ENCODE peak calls at places on chromosomes 13 and 19, in nine cellular contexts. U is SK-N-SH; H is WTC11; B is D721Med; Q is cardiac muscle cell; Z is mesothelial cell of epicardium; L is colonic mucosa; W is HepG2; J is CD8-positive, alpha-beta T cell. M is an unnamed sample.

GRCh38 chr13:113361406-113361805 is 2.5 kb downstream of the GRTP1 start:
- DNase-seq in U (no peak), H (no peak), B (no peak), Q (no peak), Z (no peak), L (no peak), W (no peak), J (no peak), M (no peak)

GRCh38 chr19:14450168-14450874 is 17.2 kb downstream of the PKN1 start:
- DNase-seq in U (peak; percentile 95), H (peak; percentile 100), B (no peak), Q (no peak), Z (no peak), L (peak; percentile 39), W (peak; percentile 33), J (peak; percentile 80), M (peak; percentile 77)

GRCh38 chr19:47663435-47663910 is 49.7 kb upstream of the EHD2 start:
- DNase-seq in U (no peak), H (no peak), B (no peak), Q (no peak), Z (no peak), L (no peak), W (peak; percentile 14), J (no peak), M (no peak)

GRCh38 chr13:71149498-71150363 is 717.3 kb downstream of the DACH1 start:
- DNase-seq in U (no peak), H (no peak), B (no peak), Q (no peak), Z (no peak), L (no peak), W (no peak), J (no peak), M (no peak)

GRCh38 chr13:73984949-73985691 is 149.1 kb downstream of the KLF12 start:
- DNase-seq in U (no peak), H (no peak), B (no peak), Q (peak; percentile 57), Z (no peak), L (no peak), W (no peak), J (peak; percentile 93), M (no peak)

GRCh38 chr13:30898721-30899188 is 7.3 kb upstream of the MEDAG start:
- DNase-seq in U (no peak), H (no peak), B (no peak), Q (no peak), Z (no peak), L (no peak), W (peak; percentile 72), J (no peak), M (no peak)

GRCh38 chr19:45717983-45718650 is 12.6 kb downstream of the FBXO46 start:
- DNase-seq in U (no peak), H (no peak), B (no peak), Q (peak; percentile 28), Z (no peak), L (no peak), W (no peak), J (no peak), M (no peak)

GRCh38 chr13:60700994-60701393 is 304.0 kb downstream of the TDRD3 start:
- DNase-seq in U (no peak), H (no peak), B (no peak), Q (no peak), Z (no peak), L (no peak), W (no peak), J (no peak), M (no peak)

GRCh38 chr13:32164622-32165268 is 133.2 kb downstream of the FRY start:
- DNase-seq in U (peak; percentile 46), H (peak; percentile 46), B (no peak), Q (peak; percentile 64), Z (no peak), L (peak; percentile 48), W (peak; percentile 69), J (no peak), M (peak; percentile 42)

GRCh38 chr19:47155141-47155540 is 24.5 kb downstream of the SAE1 start:
- DNase-seq in U (no peak), H (no peak), B (no peak), Q (no peak), Z (no peak), L (peak; percentile 43), W (no peak), J (no peak), M (no peak)

GRCh38 chr13:30442854-30443379 is 20.6 kb downstream of the UBE2L5 start:
- DNase-seq in U (no peak), H (no peak), B (no peak), Q (no peak), Z (no peak), L (no peak), W (no peak), J (no peak), M (no peak)

GRCh38 chr19:31548941-31549340 is 199.7 kb upstream of the TSHZ3 start:
- DNase-seq in U (no peak), H (peak; percentile 34), B (no peak), Q (peak; percentile 47), Z (no peak), L (no peak), W (no peak), J (no peak), M (peak; percentile 20)

GRCh38 chr19:6119031-6119430 is 8.7 kb upstream of the RFX2 start:
- DNase-seq in U (no peak), H (no peak), B (no peak), Q (no peak), Z (no peak), L (no peak), W (no peak), J (no peak), M (no peak)

GRCh38 chr13:44040754-44041100 is 161.0 kb downstream of the LACC1 start:
- DNase-seq in U (no peak), H (no peak), B (no peak), Q (no peak), Z (no peak), L (no peak), W (no peak), J (no peak), M (no peak)

GRCh38 chr13:32010137-32010536 is 21.4 kb upstream of the FRY start:
- DNase-seq in U (no peak), H (no peak), B (no peak), Q (no peak), Z (no peak), L (no peak), W (no peak), J (no peak), M (no peak)

GRCh38 chr13:96141032-96141431 is 51.1 kb downstream of the HS6ST3 start:
- DNase-seq in U (no peak), H (no peak), B (no peak), Q (peak; percentile 59), Z (no peak), L (no peak), W (peak; percentile 20), J (no peak), M (no peak)

GRCh38 chr19:1271528-1272422 is 2.6 kb downstream of the CIRBP start:
- DNase-seq in U (no peak), H (no peak), B (no peak), Q (no peak), Z (no peak), L (no peak), W (no peak), J (no peak), M (no peak)

GRCh38 chr13:98325724-98326123 is 148.7 kb upstream of the RNF113B start:
- DNase-seq in U (no peak), H (no peak), B (no peak), Q (no peak), Z (no peak), L (no peak), W (no peak), J (no peak), M (no peak)

GRCh38 chr19:39112338-39112890 is 13.2 kb upstream of the PAK4 start:
- DNase-seq in U (no peak), H (no peak), B (no peak), Q (no peak), Z (no peak), L (no peak), W (no peak), J (no peak), M (no peak)

GRCh38 chr19:48506138-48506733 is 5.4 kb downstream of the LMTK3 start:
- DNase-seq in U (peak; percentile 70), H (no peak), B (no peak), Q (no peak), Z (no peak), L (no peak), W (peak; percentile 48), J (no peak), M (no peak)

GRCh38 chr13:102402292-102402691 is 444 bp upstream of the FGF14 start:
- DNase-seq in U (peak; percentile 88), H (peak; percentile 78), B (peak; percentile 51), Q (peak; percentile 23), Z (no peak), L (no peak), W (no peak), J (peak; percentile 47), M (peak; percentile 53)
- TF ChIP-seq CTCF in U (peak; percentile 30), H (no peak), B (no peak), Q (no peak), Z (no peak), L (no peak), W (no peak), J (no peak), M (no peak)

DNA sequence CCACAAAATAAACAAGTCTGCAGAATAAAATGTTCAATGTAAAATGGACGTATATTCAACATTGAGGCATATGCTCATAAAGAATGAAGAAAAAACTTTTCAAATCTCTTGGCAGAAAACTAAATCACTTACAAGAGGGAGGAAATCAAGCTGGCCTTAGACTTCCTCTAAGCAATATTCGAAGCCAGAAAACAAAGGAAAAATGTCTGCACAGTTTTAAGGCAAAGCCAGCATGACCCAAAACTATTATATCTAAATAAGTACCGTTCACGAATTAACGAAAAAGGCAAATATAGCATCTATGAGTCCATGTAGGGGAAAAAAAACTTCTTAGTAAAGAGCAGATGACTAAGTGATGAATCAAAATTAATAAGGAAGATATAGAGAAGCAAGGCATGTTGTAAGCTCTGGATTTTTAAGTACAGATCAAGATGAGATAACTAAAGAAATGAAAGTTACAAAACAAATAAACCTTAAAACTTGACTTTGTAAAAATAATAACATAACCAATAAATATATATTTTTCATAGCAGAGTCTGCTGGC is 101.3 kb downstream of the KCNRG start:
- DNase-seq in U (no peak), H (no peak), B (no peak), Q (no peak), Z (no peak), L (no peak), W (no peak), J (no peak), M (no peak)
- TF ChIP-seq CTCF in U (no peak), H (no peak), B (no peak), Q (no peak), Z (no peak), L (no peak), W (no peak), J (no peak), M (no peak)

DNA sequence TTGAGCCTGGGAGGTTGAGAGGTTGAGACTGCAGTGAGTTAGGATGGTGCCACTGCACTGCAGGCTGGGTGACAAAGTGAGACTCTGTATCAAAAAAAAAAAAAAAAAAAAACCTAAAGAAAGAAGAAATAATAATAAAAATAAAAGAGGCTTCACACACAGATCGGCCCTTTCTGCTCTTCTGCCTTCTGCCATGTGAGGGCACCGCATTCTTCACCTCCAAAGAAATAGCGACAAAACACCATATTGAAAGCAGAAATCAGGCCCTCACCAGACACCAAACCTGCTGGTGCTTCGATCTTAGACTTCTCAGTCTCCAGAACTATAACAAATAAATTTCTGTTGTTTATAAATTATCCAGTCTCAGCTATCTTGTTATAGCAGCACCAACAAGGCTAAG is 3.0 kb downstream of the ZNF649 start:
- DNase-seq in U (no peak), H (no peak), B (no peak), Q (no peak), Z (no peak), L (no peak), W (no peak), J (no peak), M (no peak)
- TF ChIP-seq CTCF in U (no peak), H (no peak), B (no peak), Q (no peak), Z (no peak), L (no peak), W (peak; percentile 13), J (no peak), M (no peak)

GRCh38 chr19:35931874-35932202 is 4.3 kb upstream of the LRFN3 start:
- DNase-seq in U (no peak), H (no peak), B (no peak), Q (no peak), Z (no peak), L (no peak), W (no peak), J (no peak), M (no peak)
- TF ChIP-seq CTCF in U (no peak), H (peak; percentile 6), B (no peak), Q (no peak), Z (no peak), L (no peak), W (no peak), J (no peak), M (peak; percentile 16)